ENCODE peak calls at places on chromosomes 1 and 21, in four cellular contexts. One of them, this sample, is unnamed.

GRCh38 chr1:10835423-10836421 is 39.3 kb upstream of the CASZ1 start:
- DNase-seq in HCT116: peak
- DNase-seq in pancreas: peak
- DNase-seq in RWPE1: peak
- DNase-seq in this sample: no peak

GRCh38 chr1:77282187-77282865 is 507 bp downstream of the AK5 start:
- DNase-seq in HCT116: no peak
- DNase-seq in pancreas: no peak
- DNase-seq in RWPE1: peak
- DNase-seq in this sample: peak

GRCh38 chr1:118247593-118247992 is 62.6 kb upstream of the SPAG17 start:
- DNase-seq in HCT116: peak
- DNase-seq in pancreas: no peak
- DNase-seq in RWPE1: peak
- DNase-seq in this sample: no peak

GRCh38 chr1:56265205-56265604 is 314.2 kb downstream of the PLPP3 start:
- DNase-seq in HCT116: no peak
- DNase-seq in pancreas: no peak
- DNase-seq in RWPE1: no peak
- DNase-seq in this sample: no peak

GRCh38 chr1:160107512-160107911 is 8.0 kb upstream of the ATP1A2 start:
- DNase-seq in HCT116: no peak
- DNase-seq in pancreas: no peak
- DNase-seq in RWPE1: no peak
- DNase-seq in this sample: no peak

GRCh38 chr1:183993132-183993531 is 44.4 kb downstream of the COLGALT2 start:
- DNase-seq in HCT116: no peak
- DNase-seq in pancreas: no peak
- DNase-seq in RWPE1: no peak
- DNase-seq in this sample: no peak

GRCh38 chr1:40703316-40703715 is 11.8 kb downstream of the NFYC start:
- DNase-seq in HCT116: no peak
- DNase-seq in pancreas: no peak
- DNase-seq in RWPE1: no peak
- DNase-seq in this sample: no peak

GRCh38 chr1:214454619-214455396 is 96.6 kb downstream of the PTPN14 start:
- DNase-seq in HCT116: no peak
- DNase-seq in pancreas: peak
- DNase-seq in RWPE1: peak
- DNase-seq in this sample: no peak

GRCh38 chr1:60942291-60942690 is 140.1 kb upstream of the NFIA start:
- DNase-seq in HCT116: peak
- DNase-seq in pancreas: no peak
- DNase-seq in RWPE1: peak
- DNase-seq in this sample: no peak

GRCh38 chr1:77386276-77386675 is 104.5 kb downstream of the AK5 start:
- DNase-seq in HCT116: no peak
- DNase-seq in pancreas: no peak
- DNase-seq in RWPE1: no peak
- DNase-seq in this sample: no peak

GRCh38 chr1:205245096-205245495 is 17.4 kb downstream of the TMCC2 start:
- DNase-seq in HCT116: no peak
- DNase-seq in pancreas: no peak
- DNase-seq in RWPE1: no peak
- DNase-seq in this sample: no peak

GRCh38 chr1:202588644-202589189 is 121.5 kb downstream of the SYT2 start:
- DNase-seq in HCT116: peak
- DNase-seq in pancreas: no peak
- DNase-seq in RWPE1: no peak
- DNase-seq in this sample: no peak

GRCh38 chr1:221756830-221757551 is 15.1 kb upstream of the DUSP10 start:
- DNase-seq in HCT116: no peak
- DNase-seq in pancreas: no peak
- DNase-seq in RWPE1: no peak
- DNase-seq in this sample: no peak

GRCh38 chr1:220338759-220339158 is 66.5 kb upstream of the RAB3GAP2 start:
- DNase-seq in HCT116: no peak
- DNase-seq in pancreas: no peak
- DNase-seq in RWPE1: no peak
- DNase-seq in this sample: no peak

GRCh38 chr1:40383095-40383487 is 9.6 kb downstream of the SMAP2 start:
- DNase-seq in HCT116: no peak
- DNase-seq in pancreas: no peak
- DNase-seq in RWPE1: no peak
- DNase-seq in this sample: no peak

GRCh38 chr21:41374177-41374712 is 12.4 kb downstream of the MX2 start:
- DNase-seq in HCT116: no peak
- DNase-seq in pancreas: no peak
- DNase-seq in RWPE1: no peak
- DNase-seq in this sample: no peak

GRCh38 chr21:42465008-42465878 is 30.8 kb downstream of the RSPH1 start:
- DNase-seq in HCT116: no peak
- DNase-seq in pancreas: peak
- DNase-seq in RWPE1: no peak
- DNase-seq in this sample: no peak

GRCh38 chr1:183604811-183605210 is 14.6 kb upstream of the NCF2 start:
- DNase-seq in HCT116: no peak
- DNase-seq in pancreas: no peak
- DNase-seq in RWPE1: no peak
- DNase-seq in this sample: no peak

GRCh38 chr1:6874298-6874697 is 89.0 kb downstream of the CAMTA1 start:
- DNase-seq in HCT116: no peak
- DNase-seq in pancreas: no peak
- DNase-seq in RWPE1: no peak
- DNase-seq in this sample: no peak

GRCh38 chr1:61591316-61591715 is 133.6 kb downstream of the TM2D1 start:
- DNase-seq in HCT116: no peak
- DNase-seq in pancreas: no peak
- DNase-seq in RWPE1: no peak
- DNase-seq in this sample: no peak

GRCh38 chr1:60280764-60281278 is 207.3 kb upstream of the C1orf87 start:
- DNase-seq in HCT116: no peak
- DNase-seq in pancreas: no peak
- DNase-seq in RWPE1: no peak
- DNase-seq in this sample: no peak

GRCh38 chr1:30525980-30526651 is 197.3 kb downstream of the MATN1 start:
- DNase-seq in HCT116: peak
- DNase-seq in pancreas: no peak
- DNase-seq in RWPE1: peak
- DNase-seq in this sample: no peak

GRCh38 chr1:246549665-246550064 is 16.4 kb downstream of the TFB2M start:
- DNase-seq in HCT116: no peak
- DNase-seq in pancreas: no peak
- DNase-seq in RWPE1: no peak
- DNase-seq in this sample: no peak

GRCh38 chr1:197336571-197336970 is 68.5 kb downstream of the CRB1 start:
- DNase-seq in HCT116: no peak
- DNase-seq in pancreas: no peak
- DNase-seq in RWPE1: no peak
- DNase-seq in this sample: no peak

GRCh38 chr1:233668725-233669294 is 54.9 kb downstream of the KCNK1 start:
- DNase-seq in HCT116: peak
- DNase-seq in pancreas: no peak
- DNase-seq in RWPE1: peak
- DNase-seq in this sample: no peak

GRCh38 chr1:221309711-221310110 is 430.5 kb downstream of the HLX start:
- DNase-seq in HCT116: no peak
- DNase-seq in pancreas: no peak
- DNase-seq in RWPE1: no peak
- DNase-seq in this sample: no peak

GRCh38 chr1:45306319-45306718 is 20.4 kb upstream of the HPDL start:
- DNase-seq in HCT116: no peak
- DNase-seq in pancreas: no peak
- DNase-seq in RWPE1: no peak
- DNase-seq in this sample: no peak

GRCh38 chr1:112446411-112446810 is 50.4 kb downstream of the CTTNBP2NL start:
- DNase-seq in HCT116: no peak
- DNase-seq in pancreas: no peak
- DNase-seq in RWPE1: no peak
- DNase-seq in this sample: no peak

GRCh38 chr1:3604468-3604974 is 6.8 kb downstream of the MEGF6 start:
- DNase-seq in HCT116: peak
- DNase-seq in pancreas: no peak
- DNase-seq in RWPE1: no peak
- DNase-seq in this sample: no peak

GRCh38 chr1:201945157-201945556 is 1.2 kb downstream of the LMOD1 start:
- DNase-seq in HCT116: no peak
- DNase-seq in pancreas: no peak
- DNase-seq in RWPE1: no peak
- DNase-seq in this sample: no peak

GRCh38 chr1:220970311-220970710 is 91.1 kb downstream of the HLX start:
- DNase-seq in HCT116: no peak
- DNase-seq in pancreas: no peak
- DNase-seq in RWPE1: no peak
- DNase-seq in this sample: no peak

GRCh38 chr1:31981976-31982375 is 31.7 kb upstream of the KHDRBS1 start:
- DNase-seq in HCT116: no peak
- DNase-seq in pancreas: no peak
- DNase-seq in RWPE1: no peak
- DNase-seq in this sample: peak

GRCh38 chr1:6385673-6386191 is 7.8 kb downstream of the ACOT7 start:
- DNase-seq in HCT116: peak
- DNase-seq in pancreas: peak
- DNase-seq in RWPE1: peak
- DNase-seq in this sample: no peak

GRCh38 chr1:49297783-49298182 is 521.1 kb upstream of the BEND5 start:
- DNase-seq in HCT116: no peak
- DNase-seq in pancreas: no peak
- DNase-seq in RWPE1: no peak
- DNase-seq in this sample: no peak

DNA sequence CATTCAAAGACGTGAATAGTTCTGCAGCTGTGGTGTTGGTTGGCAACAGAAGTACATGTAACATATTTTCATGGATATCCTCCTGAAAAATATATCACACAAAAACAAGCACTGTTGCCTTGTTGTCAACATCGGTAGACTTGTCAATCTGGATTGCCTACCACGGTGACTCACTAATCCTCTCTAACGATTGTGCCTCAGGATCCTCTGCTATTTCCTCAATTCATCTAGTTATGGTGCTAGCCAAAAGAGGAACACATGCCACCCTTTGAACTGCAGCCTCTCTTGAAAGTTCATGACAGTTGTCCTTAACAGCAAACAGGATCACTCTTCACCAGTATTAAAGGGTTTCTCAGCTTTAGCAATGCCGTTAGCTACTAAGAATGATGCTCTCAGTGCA is 25.7 kb downstream of the RASAL2 start:
- DNase-seq in HCT116: peak
- DNase-seq in pancreas: no peak
- DNase-seq in RWPE1: no peak
- DNase-seq in this sample: no peak
- H3K27ac ChIP-seq in HCT116: no peak
- H3K27ac ChIP-seq in pancreas: no peak
- H3K27ac ChIP-seq in RWPE1: no peak
- H3K27ac ChIP-seq in this sample: no peak

GRCh38 chr1:93080424-93080823 is 1.3 kb downstream of the MTF2 start:
- DNase-seq in HCT116: peak
- DNase-seq in pancreas: no peak
- DNase-seq in RWPE1: peak
- DNase-seq in this sample: no peak
- TF ChIP-seq CTCF in HCT116: peak
- TF ChIP-seq CTCF in pancreas: peak
- TF ChIP-seq CTCF in RWPE1: peak
- TF ChIP-seq CTCF in this sample: peak

DNA sequence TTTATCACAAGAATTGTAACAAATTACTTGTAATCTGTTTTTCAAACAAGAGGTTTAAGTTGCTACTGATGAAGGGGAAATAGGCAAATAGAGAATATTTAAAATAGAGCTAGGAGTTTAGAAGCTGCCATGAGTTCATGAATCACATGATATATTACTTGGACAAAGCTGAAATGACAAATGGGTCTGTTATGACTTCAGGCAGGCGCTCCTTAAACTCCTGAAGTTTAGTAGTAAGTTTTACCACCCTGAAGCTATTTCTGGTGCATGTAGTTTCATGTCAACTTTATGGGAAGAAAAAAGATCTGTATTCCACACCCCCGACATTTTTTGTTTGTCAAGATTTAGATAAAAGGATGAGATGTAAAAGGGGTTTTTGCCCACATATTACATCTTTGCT is 58.4 kb downstream of the PLA2G4A start:
- DNase-seq in HCT116: no peak
- DNase-seq in pancreas: no peak
- DNase-seq in RWPE1: peak
- DNase-seq in this sample: no peak
- H3K27ac ChIP-seq in HCT116: no peak
- H3K27ac ChIP-seq in pancreas: no peak
- H3K27ac ChIP-seq in RWPE1: no peak
- H3K27ac ChIP-seq in this sample: no peak

DNA sequence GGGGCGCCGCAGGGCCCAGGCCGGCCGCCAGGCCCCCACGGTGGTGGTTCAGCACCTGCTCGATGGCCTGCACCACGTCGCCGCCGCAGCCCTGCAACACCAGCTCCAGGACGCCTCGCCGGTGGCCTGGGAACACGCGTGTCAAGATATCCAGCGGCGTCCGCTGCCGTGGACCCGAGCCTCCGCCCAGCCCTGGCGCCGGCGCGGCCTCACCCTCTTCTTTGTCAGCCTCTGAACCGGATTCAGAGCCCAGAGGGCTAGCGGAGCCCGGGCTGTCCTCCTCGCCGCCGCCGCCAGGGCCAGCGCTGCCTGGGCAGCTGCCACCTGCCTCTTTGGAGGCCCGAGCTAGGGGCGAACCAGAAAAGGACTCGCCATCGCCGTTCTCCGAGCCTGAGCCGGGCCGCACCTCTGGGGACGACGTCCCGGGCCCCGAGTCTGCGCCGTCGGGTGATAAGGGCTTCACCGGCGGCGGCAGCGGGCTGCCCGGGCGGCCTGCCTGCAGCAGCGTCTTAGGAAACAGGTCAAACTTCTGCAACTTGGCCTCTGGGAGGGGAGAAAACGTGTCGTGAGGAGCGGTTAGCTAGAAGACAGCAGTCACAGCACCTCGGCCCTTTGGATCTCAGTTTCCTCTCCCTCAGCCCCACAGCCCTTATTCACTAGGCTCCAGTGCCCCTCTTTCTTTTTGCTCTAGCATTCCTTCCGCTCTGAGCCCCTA is 3.9 kb downstream of the DMRTA2 start:
- DNase-seq in HCT116: no peak
- DNase-seq in pancreas: no peak
- DNase-seq in RWPE1: no peak
- DNase-seq in this sample: no peak
- TF ChIP-seq CTCF in HCT116: no peak
- TF ChIP-seq CTCF in pancreas: peak
- TF ChIP-seq CTCF in RWPE1: no peak
- TF ChIP-seq CTCF in this sample: no peak

This sample was measured in CD4-positive, alpha-beta T cell.